ENCODE peak calls at places on chromosome 9, in four cellular contexts. A is H1, Q is GM12878, X is HepG2. R is an unnamed sample. For H3K4me1, the result is how much of the 10 kb centered on the place peaks cover.

GRCh38 chr9:115008536-115008935 is 78.1 kb upstream of the TNFSF8 start:
- DNase-seq in Q (no peak), A (no peak), X (no peak), R (peak)

GRCh38 chr9:126470251-126470993 is 143.3 kb upstream of the LMX1B start:
- DNase-seq in Q (no peak), A (no peak), X (no peak), R (no peak)

GRCh38 chr9:7346144-7346543 is 453.4 kb downstream of the DMAC1 start:
- DNase-seq in A (no peak), X (no peak), Q (no peak), R (no peak)

GRCh38 chr9:20784196-20784595 is 100.1 kb downstream of the FOCAD start:
- DNase-seq in X (no peak), A (no peak), Q (no peak), R (no peak)

GRCh38 chr9:13992136-13992798 is 321.7 kb downstream of the NFIB start:
- DNase-seq in X (no peak), A (no peak), Q (no peak), R (no peak)

GRCh38 chr9:9091387-9091786 is 1291.8 kb upstream of the DMAC1 start:
- DNase-seq in Q (no peak), A (no peak), X (no peak), R (no peak)

GRCh38 chr9:71634753-71635152 is 133.6 kb downstream of the CEMIP2 start:
- DNase-seq in X (no peak), A (no peak), Q (no peak), R (no peak)

GRCh38 chr9:84278131-84278530 is 62.4 kb downstream of the SLC28A3 start:
- DNase-seq in A (no peak), X (no peak), Q (no peak), R (no peak)

GRCh38 chr9:13963005-13963653 is 350.8 kb downstream of the NFIB start:
- DNase-seq in Q (no peak), A (no peak), X (no peak), R (no peak)

GRCh38 chr9:99347556-99347955 is 125.5 kb downstream of the SEC61B start:
- DNase-seq in X (no peak), A (no peak), Q (no peak), R (no peak)

GRCh38 chr9:7979591-7979990 is 180.0 kb upstream of the DMAC1 start:
- DNase-seq in Q (no peak), A (no peak), X (no peak), R (no peak)

GRCh38 chr9:135210676-135211523 is 123.4 kb downstream of the OLFM1 start:
- DNase-seq in X (no peak), A (no peak), Q (no peak), R (no peak)

GRCh38 chr9:19922476-19923118 is 133.8 kb upstream of the SLC24A2 start:
- DNase-seq in A (no peak), X (peak), Q (no peak), R (peak)

GRCh38 chr9:801399-802071 is 40.0 kb upstream of the DMRT1 start:
- DNase-seq in Q (no peak), X (no peak), A (no peak), R (no peak)

GRCh38 chr9:135898634-135899407 is 8.5 kb downstream of the CAMSAP1 start:
- DNase-seq in Q (no peak), A (no peak), X (no peak), R (no peak)

GRCh38 chr9:112061152-112061740 is 113.9 kb downstream of the SUSD1 start:
- DNase-seq in A (no peak), X (peak), Q (peak), R (no peak)

GRCh38 chr9:133991211-133991921 is 758 bp downstream of the VAV2 start:
- DNase-seq in A (no peak), Q (no peak), X (no peak), R (no peak)

GRCh38 chr9:86470326-86470725 is 116.1 kb upstream of the TUT7 start:
- DNase-seq in X (no peak), Q (no peak), A (no peak), R (no peak)

GRCh38 chr9:85662558-85662957 is 79.2 kb downstream of the AGTPBP1 start:
- DNase-seq in A (no peak), Q (no peak), X (no peak), R (no peak)

GRCh38 chr9:114372971-114373591 is 14.7 kb downstream of the AKNA start:
- DNase-seq in A (no peak), Q (peak), X (no peak), R (no peak)

GRCh38 chr9:76717176-76717575 is 47.1 kb upstream of the PCA3 start:
- DNase-seq in X (no peak), Q (no peak), A (no peak), R (no peak)

GRCh38 chr9:70746760-70747159 is 332.3 kb upstream of the KLF9 start:
- DNase-seq in Q (no peak), A (no peak), X (no peak), R (no peak)

GRCh38 chr9:88653926-88654325 is 118.9 kb downstream of the NXNL2 start:
- DNase-seq in Q (no peak), X (no peak), A (no peak), R (no peak)

GRCh38 chr9:101028346-101029299 is at the start of gene PLPPR1:
- DNase-seq in A (peak), X (peak), Q (no peak), R (peak)

GRCh38 chr9:35658894-35659220 is 765 bp downstream of the CCDC107 start:
- DNase-seq in X (peak), Q (no peak), A (no peak), R (no peak)

GRCh38 chr9:100426532-100427365 is at the start of gene MSANTD3:
- DNase-seq in Q (no peak), X (peak), A (peak), R (no peak)

GRCh38 chr9:99851028-99851822 is 29.5 kb downstream of the NR4A3 start:
- DNase-seq in A (no peak), X (no peak), Q (peak), R (no peak)

GRCh38 chr9:34993502-34994428 is 4.2 kb downstream of the DNAJB5 start:
- DNase-seq in Q (no peak), A (no peak), X (no peak), R (peak)

GRCh38 chr9:134585021-134585561 is 56.5 kb upstream of the COL5A1 start:
- DNase-seq in X (no peak), Q (no peak), A (peak), R (no peak)

GRCh38 chr9:126606483-126606870 is 7.3 kb upstream of the LMX1B start:
- DNase-seq in X (no peak), Q (no peak), A (no peak), R (no peak)

GRCh38 chr9:70954607-70955143 is 166.7 kb downstream of the TRPM3 start:
- DNase-seq in Q (no peak), A (no peak), X (no peak), R (no peak)

GRCh38 chr9:122827759-122828090 is 663 bp downstream of the PDCL start:
- DNase-seq in A (no peak), Q (no peak), X (no peak), R (peak)

GRCh38 chr9:105313238-105313637 is 68.8 kb downstream of the SLC44A1 start:
- DNase-seq in Q (no peak), X (no peak), A (no peak), R (no peak)

GRCh38 chr9:22643541-22643940 is 196.9 kb downstream of the DMRTA1 start:
- DNase-seq in Q (no peak), X (no peak), A (no peak), R (no peak)

GRCh38 chr9:90665072-90665471 is 22.4 kb upstream of the DIRAS2 start:
- DNase-seq in Q (no peak), X (no peak), A (peak), R (no peak)

GRCh38 chr9:27188426-27188825 is 79.4 kb downstream of the TEK start:
- DNase-seq in Q (no peak), A (no peak), X (no peak), R (no peak)

GRCh38 chr9:97514531-97514930 is 13.1 kb downstream of the TMOD1 start:
- DNase-seq in A (no peak), X (no peak), Q (no peak), R (no peak)

DNA sequence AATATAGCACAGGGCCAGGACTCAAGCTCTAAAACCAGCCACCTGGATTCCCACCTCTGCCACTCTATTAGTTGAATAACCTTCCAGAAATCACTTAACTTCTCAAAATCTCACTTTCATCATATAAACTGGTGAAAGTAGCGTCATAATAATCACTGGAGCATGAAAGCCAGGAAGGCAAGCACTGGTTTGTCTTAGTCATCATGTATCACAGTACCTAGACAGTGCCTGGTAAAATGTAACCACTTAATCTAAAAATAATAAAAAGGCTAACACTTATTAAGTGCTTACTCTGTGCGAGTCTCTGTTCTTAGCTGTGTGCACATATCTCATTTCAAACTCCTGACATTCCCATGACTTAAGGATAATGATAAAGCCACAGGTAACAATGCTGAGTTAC is 109.4 kb downstream of the ASTN2 start:
- DNase-seq in X (no peak), Q (no peak), A (no peak), R (no peak)
- H3K4me1 ChIP-seq in X (under half), Q (under half), A (under half), R (under half)

DNA sequence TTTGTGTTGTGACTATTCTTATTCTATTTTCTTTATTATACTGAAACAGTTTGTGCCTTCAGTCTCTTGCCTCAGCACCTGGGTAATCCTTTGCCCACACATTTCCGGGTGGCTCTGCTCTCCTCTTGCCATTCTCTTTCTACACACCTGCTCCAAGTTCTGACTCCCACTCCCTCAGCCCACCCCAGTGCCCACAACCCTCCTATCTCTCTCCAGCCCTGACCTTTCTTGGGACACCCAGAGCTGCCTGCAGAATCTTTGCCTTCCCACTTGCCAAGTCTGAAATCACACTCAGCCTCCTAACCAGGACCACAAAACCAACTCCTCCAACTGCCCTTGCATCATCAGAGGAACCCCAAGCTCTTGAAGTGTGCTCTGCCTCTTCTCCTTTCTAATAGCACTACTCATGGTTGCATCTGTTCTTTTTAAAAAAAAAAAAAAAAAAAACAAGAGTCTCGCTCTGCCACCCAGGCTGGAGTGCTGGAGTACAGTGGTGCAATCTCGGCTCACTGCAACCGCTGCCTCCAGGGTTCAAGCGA is 4.1 kb downstream of the SWI5 start:
- DNase-seq in X (no peak), A (no peak), Q (no peak), R (no peak)
- TF ChIP-seq SUZ12 in X (no peak), A (no peak), Q (no peak), R (no peak)

GRCh38 chr9:4144869-4145268 is 155.0 kb downstream of the GLIS3 start:
- DNase-seq in Q (no peak), A (no peak), X (no peak), R (no peak)
- H3K9ac ChIP-seq in Q (no peak), A (no peak), X (no peak), R (no peak)

GRCh38 chr9:127780126-127780885 is 1.8 kb upstream of the SH2D3C start:
- DNase-seq in A (no peak), Q (no peak), X (peak), R (no peak)

GRCh38 chr9:127779136-127779981 is 893 bp upstream of the SH2D3C start:
- DNase-seq in Q (peak), X (no peak), A (no peak), R (no peak)

GRCh38 chr9:127783644-127784043 is 2.2 kb upstream of the CDK9 start:
- DNase-seq in X (no peak), A (no peak), Q (no peak), R (no peak)

GRCh38 chr9:127783111-127783621 is 2.7 kb upstream of the CDK9 start:
- DNase-seq in X (no peak), Q (peak), A (no peak), R (no peak)

DNA sequence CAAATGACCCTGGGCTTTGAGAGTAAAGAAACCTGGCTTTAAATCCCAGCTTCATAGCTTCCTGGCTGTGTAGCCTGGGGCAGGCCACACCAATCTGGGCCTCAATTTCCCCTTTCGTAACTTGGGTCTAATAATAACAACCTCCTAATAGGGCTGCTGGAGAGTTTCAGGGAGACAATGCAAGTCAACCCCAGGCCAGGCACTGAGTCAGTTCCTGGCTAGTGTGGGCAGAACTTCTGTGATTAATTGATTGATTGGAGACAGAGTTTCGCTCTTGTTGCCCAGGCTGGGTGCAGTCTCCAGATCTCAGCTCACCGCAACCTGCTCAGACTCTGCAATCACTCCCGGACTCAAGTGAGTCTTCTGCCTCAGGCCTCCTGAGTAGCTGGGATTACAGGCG is 3.4 kb upstream of the SH2D3C start:
- DNase-seq in A (no peak), Q (no peak), X (no peak), R (no peak)
- H3K4me1 ChIP-seq in A (under half), Q (under half), X (under half), R (under half)

GRCh38 chr9:121289554-121290370 is 21.8 kb downstream of the GSN start:
- DNase-seq in Q (no peak), A (no peak), X (no peak), R (no peak)
- TF ChIP-seq SUZ12 in Q (no peak), A (no peak), X (no peak), R (no peak)

DNA sequence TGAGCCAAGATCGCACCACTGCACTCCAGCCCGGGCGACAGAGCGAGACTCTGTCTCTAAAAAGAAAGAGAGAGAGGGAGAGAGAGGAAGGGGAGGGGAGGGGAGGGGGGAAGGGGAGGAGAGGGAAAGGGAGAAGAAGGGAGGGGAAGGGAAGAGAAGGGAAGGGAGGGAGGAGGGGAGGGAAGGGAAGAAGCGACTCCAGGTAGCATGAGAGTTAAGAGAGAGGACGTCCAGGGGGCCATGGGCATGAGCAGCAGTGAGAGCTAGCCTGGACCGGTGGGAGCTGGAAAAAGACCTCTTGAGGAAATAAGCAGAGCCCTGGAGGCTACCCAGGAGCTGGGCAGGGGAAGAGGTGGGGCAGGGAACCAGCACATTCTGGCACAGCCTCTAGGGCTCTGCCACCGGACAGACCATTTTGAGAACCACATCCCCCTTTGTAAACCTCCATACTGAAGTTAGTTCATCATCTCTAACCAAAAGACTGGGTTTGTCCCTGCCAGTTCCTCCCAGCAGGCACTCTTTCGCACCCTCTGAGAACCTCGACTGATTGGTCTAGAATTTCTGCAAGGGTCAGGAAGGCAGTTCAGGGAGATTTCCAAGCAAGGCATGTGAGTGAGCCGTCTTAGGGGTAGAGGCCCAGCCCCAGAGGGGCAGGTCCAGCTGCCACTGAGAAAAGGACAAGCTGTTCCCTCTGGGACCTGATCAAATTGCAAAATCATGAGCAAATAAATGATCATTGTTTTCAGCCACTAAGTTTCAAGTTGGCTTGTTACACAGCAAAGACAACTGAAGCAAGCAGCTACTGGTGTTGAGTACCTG is 11.7 kb downstream of the NAIF1 start:
- DNase-seq in X (no peak), Q (no peak), A (no peak), R (no peak)
- H3K9ac ChIP-seq in X (no peak), Q (no peak), A (no peak), R (peak)

GRCh38 chr9:37202091-37202490 is 81.7 kb downstream of the ZCCHC7 start:
- DNase-seq in Q (no peak), A (no peak), X (no peak), R (no peak)

GRCh38 chr9:37198831-37199230 is 78.5 kb downstream of the ZCCHC7 start:
- DNase-seq in A (no peak), X (no peak), Q (no peak), R (no peak)

GRCh38 chr9:37200572-37201005 is 80.2 kb downstream of the ZCCHC7 start:
- DNase-seq in X (no peak), A (no peak), Q (no peak), R (no peak)

GRCh38 chr9:37198034-37198718 is 77.8 kb downstream of the ZCCHC7 start:
- DNase-seq in X (no peak), A (no peak), Q (no peak), R (no peak)

DNA sequence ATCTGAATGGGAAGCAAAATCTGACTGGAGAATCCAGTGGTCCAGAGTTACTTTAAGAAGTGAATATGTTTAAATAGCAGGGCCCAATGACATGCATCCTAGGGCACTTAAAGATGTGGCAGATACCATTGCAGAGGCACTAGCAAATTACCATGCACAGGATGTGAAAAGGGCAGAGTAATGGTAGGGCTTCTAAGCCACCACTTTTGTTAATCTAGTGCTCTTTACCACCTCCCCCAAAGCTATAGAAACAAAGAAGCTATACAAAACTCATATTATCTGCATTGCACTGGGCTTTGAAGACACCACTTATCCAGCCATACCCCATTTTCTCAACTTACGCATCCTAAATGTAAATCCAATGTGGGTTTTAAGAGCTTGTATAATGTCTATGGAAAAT is 81.2 kb downstream of the ZCCHC7 start:
- DNase-seq in Q (no peak), A (no peak), X (no peak), R (peak)
- H3K4me1 ChIP-seq in Q (under half), A (under half), X (under half), R (under half)

DNA sequence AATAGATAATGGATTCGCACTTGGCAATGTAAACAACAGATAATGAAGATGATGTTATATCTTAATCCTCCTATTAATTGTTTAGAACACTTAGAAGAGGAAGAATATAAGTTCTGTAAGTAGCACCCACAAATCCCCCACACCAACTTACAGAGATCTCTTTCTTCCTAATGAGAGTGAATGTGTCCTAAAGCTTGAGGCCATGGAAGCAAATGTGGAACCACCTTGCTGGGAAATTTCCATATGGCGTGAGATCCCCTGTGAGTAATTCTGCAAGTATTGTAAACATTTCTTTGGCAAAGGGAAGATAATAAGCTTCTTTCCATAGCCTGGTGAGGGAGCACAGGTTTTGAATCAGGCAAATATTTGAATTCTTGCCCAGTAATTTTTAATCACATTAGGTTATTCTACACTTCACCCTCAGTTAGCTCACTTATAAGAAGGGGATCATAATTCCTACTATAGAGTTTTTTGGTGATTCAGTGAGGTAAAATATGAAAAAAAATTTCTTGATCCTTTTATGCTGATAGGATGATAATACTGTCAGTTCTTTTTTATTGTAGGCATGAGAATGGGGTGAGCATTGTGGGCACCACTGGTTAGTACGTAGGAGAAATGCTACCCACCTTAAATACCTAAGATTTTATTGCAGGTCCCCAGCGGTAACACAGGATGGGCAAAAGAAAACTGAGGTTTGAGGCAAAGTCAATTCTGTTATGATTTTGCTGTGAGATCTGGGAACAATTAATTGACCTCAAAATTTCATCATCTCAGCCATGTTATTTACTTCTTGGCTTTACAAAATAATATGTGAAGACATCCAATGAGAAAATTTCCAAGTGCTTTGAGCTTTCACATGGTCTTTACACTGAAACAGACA is 574.8 kb downstream of the PSAT1 start:
- DNase-seq in Q (no peak), A (no peak), X (no peak), R (no peak)
- TF ChIP-seq SUZ12 in Q (no peak), A (no peak), X (no peak), R (no peak)